ENCODE peak calls at places on chromosomes 7 and 10, in four cellular contexts. One of them, this sample, is unnamed.

GRCh38 chr10:26721561-26721960 is 24.1 kb downstream of the PDSS1 start:
- DNase-seq in bronchial epithelial cell: no peak
- DNase-seq in aorta: no peak
- DNase-seq in Peyer's patch: peak
- DNase-seq in this sample: no peak

GRCh38 chr10:72025400-72025799 is 61.2 kb downstream of the CHST3 start:
- DNase-seq in bronchial epithelial cell: no peak
- DNase-seq in aorta: no peak
- DNase-seq in Peyer's patch: no peak
- DNase-seq in this sample: no peak

GRCh38 chr10:47019546-47019945 is 108.3 kb downstream of the PTPN20 start:
- DNase-seq in bronchial epithelial cell: no peak
- DNase-seq in aorta: no peak
- DNase-seq in Peyer's patch: no peak
- DNase-seq in this sample: no peak

GRCh38 chr7:155585956-155586355 is 39.6 kb upstream of the CNPY1 start:
- DNase-seq in bronchial epithelial cell: no peak
- DNase-seq in aorta: no peak
- DNase-seq in Peyer's patch: no peak
- DNase-seq in this sample: no peak

GRCh38 chr7:127387974-127388373 is 4.5 kb downstream of the ZNF800 start:
- DNase-seq in bronchial epithelial cell: no peak
- DNase-seq in aorta: no peak
- DNase-seq in Peyer's patch: no peak
- DNase-seq in this sample: no peak

GRCh38 chr10:809671-810350 is 120.3 kb upstream of the DIP2C start:
- DNase-seq in bronchial epithelial cell: no peak
- DNase-seq in aorta: no peak
- DNase-seq in Peyer's patch: no peak
- DNase-seq in this sample: peak

GRCh38 chr7:2611401-2611800 is 20.4 kb upstream of the TTYH3 start:
- DNase-seq in bronchial epithelial cell: no peak
- DNase-seq in aorta: no peak
- DNase-seq in Peyer's patch: no peak
- DNase-seq in this sample: no peak

GRCh38 chr10:12638781-12639180 is 289.4 kb downstream of the CAMK1D start:
- DNase-seq in bronchial epithelial cell: no peak
- DNase-seq in aorta: no peak
- DNase-seq in Peyer's patch: no peak
- DNase-seq in this sample: no peak

GRCh38 chr7:26090927-26091519 is 61.0 kb upstream of the NFE2L3 start:
- DNase-seq in bronchial epithelial cell: peak
- DNase-seq in aorta: no peak
- DNase-seq in Peyer's patch: no peak
- DNase-seq in this sample: no peak

GRCh38 chr7:24795407-24795767 is 38.1 kb upstream of the GSDME start:
- DNase-seq in bronchial epithelial cell: no peak
- DNase-seq in aorta: no peak
- DNase-seq in Peyer's patch: no peak
- DNase-seq in this sample: no peak

GRCh38 chr7:120947980-120948379 is 2.6 kb upstream of the ING3 start:
- DNase-seq in bronchial epithelial cell: no peak
- DNase-seq in aorta: no peak
- DNase-seq in Peyer's patch: no peak
- DNase-seq in this sample: no peak

GRCh38 chr10:15237351-15237750 is 68.9 kb upstream of the NMT2 start:
- DNase-seq in bronchial epithelial cell: peak
- DNase-seq in aorta: peak
- DNase-seq in Peyer's patch: no peak
- DNase-seq in this sample: no peak

GRCh38 chr10:6101181-6101580 is 12.3 kb downstream of the RBM17 start:
- DNase-seq in bronchial epithelial cell: no peak
- DNase-seq in aorta: no peak
- DNase-seq in Peyer's patch: peak
- DNase-seq in this sample: no peak

GRCh38 chr7:44273681-44274622 is 51.4 kb downstream of the CAMK2B start:
- DNase-seq in bronchial epithelial cell: no peak
- DNase-seq in aorta: peak
- DNase-seq in Peyer's patch: no peak
- DNase-seq in this sample: peak

DNA sequence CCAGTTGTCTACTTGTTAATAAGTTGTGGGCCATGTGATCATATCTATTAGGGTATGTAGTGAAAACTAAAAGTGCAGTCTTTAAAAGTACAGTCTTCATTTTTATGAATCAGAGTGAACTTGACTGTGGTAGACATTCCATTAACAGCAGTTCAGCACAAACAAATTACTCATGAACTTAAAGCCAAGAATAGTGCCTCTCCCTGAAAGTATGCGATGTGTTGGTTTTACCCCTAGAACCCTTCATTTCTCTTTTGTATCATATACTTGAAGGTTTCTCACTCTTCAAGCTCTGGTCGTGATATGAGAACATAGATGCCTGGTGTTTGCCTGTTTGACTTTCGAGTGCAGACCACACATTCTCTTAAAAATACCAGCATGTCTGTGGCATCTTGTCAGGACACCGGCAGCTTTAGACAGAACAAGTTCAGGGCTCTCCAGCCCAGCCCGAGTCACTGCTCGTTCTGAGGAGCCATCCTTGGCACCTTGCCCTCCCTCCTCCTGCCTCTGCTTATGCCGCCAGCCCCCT is 159.3 kb downstream of the LCOR start:
- DNase-seq in bronchial epithelial cell: peak
- DNase-seq in aorta: no peak
- DNase-seq in Peyer's patch: no peak
- DNase-seq in this sample: no peak
- H3K4me3 ChIP-seq in bronchial epithelial cell: no peak
- H3K4me3 ChIP-seq in aorta: no peak
- H3K4me3 ChIP-seq in Peyer's patch: no peak
- H3K4me3 ChIP-seq in this sample: no peak

DNA sequence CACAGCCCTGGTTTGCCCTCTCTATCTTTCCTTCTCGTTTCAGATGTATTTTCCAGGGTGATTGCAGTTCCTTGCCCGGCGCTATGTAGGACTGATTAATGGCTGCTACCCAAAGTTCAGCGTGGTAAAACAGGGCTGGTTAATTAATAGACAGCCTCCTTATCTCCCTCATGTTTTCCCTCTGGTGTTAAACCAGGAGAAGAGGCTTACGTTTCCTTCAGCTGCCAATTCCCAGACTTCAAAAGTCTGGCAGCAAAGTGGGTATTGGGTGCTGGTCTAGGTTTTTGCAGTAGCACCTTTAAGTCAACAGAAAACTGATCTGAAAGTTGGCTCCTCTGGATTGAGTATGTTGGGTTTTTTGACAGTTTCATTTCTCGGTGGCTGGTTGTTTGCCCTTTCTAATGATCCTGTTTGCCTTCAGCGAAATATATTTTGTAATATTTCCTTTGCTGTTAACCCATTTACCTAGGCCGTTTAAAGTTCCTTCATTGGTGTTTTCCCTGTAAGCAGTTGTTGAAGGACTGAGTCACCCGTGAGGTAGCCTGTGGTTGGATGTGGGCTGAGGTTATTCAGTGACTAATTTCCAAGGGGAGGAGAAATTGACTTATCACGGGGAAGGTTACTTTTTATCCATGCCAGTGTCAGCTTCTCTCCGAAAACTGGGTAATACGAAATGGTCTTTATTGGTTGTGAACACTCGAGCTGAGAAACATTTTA is 257.1 kb downstream of the KIAA1217 start:
- DNase-seq in bronchial epithelial cell: peak
- DNase-seq in aorta: no peak
- DNase-seq in Peyer's patch: peak
- DNase-seq in this sample: no peak
- H3K4me3 ChIP-seq in bronchial epithelial cell: peak
- H3K4me3 ChIP-seq in aorta: no peak
- H3K4me3 ChIP-seq in Peyer's patch: peak
- H3K4me3 ChIP-seq in this sample: peak

GRCh38 chr7:94396606-94397005 is 1.9 kb downstream of the COL1A2 start:
- DNase-seq in bronchial epithelial cell: no peak
- DNase-seq in aorta: no peak
- DNase-seq in Peyer's patch: no peak
- DNase-seq in this sample: no peak

GRCh38 chr7:94395141-94396041 is 696 bp downstream of the COL1A2 start:
- DNase-seq in bronchial epithelial cell: peak
- DNase-seq in aorta: peak
- DNase-seq in Peyer's patch: peak
- DNase-seq in this sample: peak

GRCh38 chr7:94397721-94398120 is 3.0 kb downstream of the COL1A2 start:
- DNase-seq in bronchial epithelial cell: no peak
- DNase-seq in aorta: no peak
- DNase-seq in Peyer's patch: no peak
- DNase-seq in this sample: no peak

GRCh38 chr7:94394399-94395140 is at the start of gene COL1A2:
- DNase-seq in bronchial epithelial cell: peak
- DNase-seq in aorta: peak
- DNase-seq in Peyer's patch: peak
- DNase-seq in this sample: peak

GRCh38 chr7:94396044-94396443 is 1.3 kb downstream of the COL1A2 start:
- DNase-seq in bronchial epithelial cell: no peak
- DNase-seq in aorta: no peak
- DNase-seq in Peyer's patch: no peak
- DNase-seq in this sample: no peak
- H3K4me3 ChIP-seq in bronchial epithelial cell: no peak
- H3K4me3 ChIP-seq in aorta: peak
- H3K4me3 ChIP-seq in Peyer's patch: peak
- H3K4me3 ChIP-seq in this sample: no peak

GRCh38 chr7:106022193-106022821 is 59.2 kb downstream of the CDHR3 start:
- DNase-seq in bronchial epithelial cell: no peak
- DNase-seq in aorta: no peak
- DNase-seq in Peyer's patch: peak
- DNase-seq in this sample: no peak
- H3K4me3 ChIP-seq in bronchial epithelial cell: no peak
- H3K4me3 ChIP-seq in aorta: no peak
- H3K4me3 ChIP-seq in Peyer's patch: no peak
- H3K4me3 ChIP-seq in this sample: no peak

This sample was measured in mucosa of descending colon.